ENCODE peak calls at places on chromosomes 6 and 20, in eight cellular contexts. T is Panc1, Q is HepG2, K is HCT116, S is H1, N is transverse colon, Y is prostate gland, W is breast epithelium. O is an unnamed sample.

GRCh38 chr20:63846128-63846771 is 15.0 kb upstream of the ABHD16B start:
- DNase-seq in W (no peak), Q (peak; percentile 75), T (no peak), K (no peak), S (no peak), Y (no peak), N (no peak), O (no peak)

GRCh38 chr6:144149894-144150672 is at the start of gene STX11:
- DNase-seq in Y (peak; percentile 21), N (peak; percentile 76), Q (no peak), S (peak; percentile 10), W (peak; percentile 54), T (peak; percentile 38), K (no peak), O (peak; percentile 96)

GRCh38 chr6:46251583-46252339 is 81.0 kb upstream of the ENPP5 start:
- DNase-seq in S (no peak), K (no peak), N (no peak), W (no peak), Q (no peak), T (no peak), Y (no peak), O (no peak)

GRCh38 chr6:167713088-167713475 is 113.6 kb upstream of the AFDN start:
- DNase-seq in K (no peak), N (no peak), Y (no peak), S (no peak), T (no peak), W (no peak), Q (no peak), O (no peak)

GRCh38 chr6:111764238-111765182 is 108.7 kb downstream of the FYN start:
- DNase-seq in Y (no peak), N (peak; percentile 49), K (no peak), S (no peak), Q (no peak), T (no peak), W (no peak), O (peak; percentile 35)

GRCh38 chr6:25665455-25665854 is 13.4 kb downstream of the SCGN start:
- DNase-seq in W (no peak), K (no peak), Q (no peak), T (no peak), S (no peak), N (no peak), Y (no peak), O (no peak)

GRCh38 chr6:1729133-1729751 is 119.5 kb downstream of the FOXC1 start:
- DNase-seq in Y (peak; percentile 49), S (no peak), K (no peak), W (no peak), N (no peak), T (no peak), Q (no peak), O (no peak)

GRCh38 chr6:14711056-14711703 is 534.7 kb upstream of the JARID2 start:
- DNase-seq in K (no peak), S (no peak), Y (no peak), T (no peak), Q (peak; percentile 28), W (no peak), N (peak; percentile 49), O (peak; percentile 74)

GRCh38 chr6:70884074-70884983 is 72.5 kb downstream of the B3GAT2 start:
- DNase-seq in N (peak; percentile 52), Q (peak; percentile 59), Y (peak; percentile 54), T (peak; percentile 32), S (peak; percentile 29), W (no peak), K (peak; percentile 32), O (peak; percentile 41)

GRCh38 chr6:100509101-100509500 is 44.4 kb upstream of the SIM1 start:
- DNase-seq in W (no peak), N (no peak), K (no peak), Y (no peak), Q (no peak), S (no peak), T (no peak), O (no peak)

GRCh38 chr6:130776287-130776925 is 50.8 kb upstream of the SMLR1 start:
- DNase-seq in Q (no peak), T (no peak), K (no peak), W (no peak), S (no peak), Y (no peak), N (no peak), O (no peak)

GRCh38 chr20:33465536-33466302 is 22.2 kb upstream of the SNTA1 start:
- DNase-seq in K (no peak), Y (no peak), Q (peak; percentile 78), N (no peak), T (no peak), S (no peak), W (no peak), O (no peak)

GRCh38 chr6:111784423-111784822 is 88.8 kb downstream of the FYN start:
- DNase-seq in S (no peak), W (no peak), Q (no peak), Y (no peak), T (no peak), K (no peak), N (no peak), O (no peak)

GRCh38 chr6:85997206-85997605 is 354.5 kb upstream of the SYNCRIP start:
- DNase-seq in W (no peak), Y (no peak), K (no peak), Q (no peak), N (no peak), T (no peak), S (no peak), O (no peak)

GRCh38 chr20:57501461-57502330 is 23.2 kb downstream of the CTCFL start:
- DNase-seq in K (no peak), Q (no peak), S (no peak), T (no peak), Y (no peak), W (no peak), N (no peak), O (no peak)

GRCh38 chr6:29651413-29652197 is 5.3 kb upstream of the MOG start:
- DNase-seq in W (no peak), T (no peak), N (no peak), Q (peak; percentile 56), K (peak; percentile 38), Y (no peak), S (no peak), O (no peak)

GRCh38 chr20:15196580-15197255 is 859.3 kb upstream of the FLRT3 start:
- DNase-seq in Q (no peak), K (no peak), T (no peak), S (no peak), W (no peak), N (no peak), Y (no peak), O (no peak)

GRCh38 chr6:6834356-6835342 is 246.1 kb downstream of the LY86 start:
- DNase-seq in K (no peak), W (no peak), N (no peak), S (no peak), Q (no peak), T (no peak), Y (no peak), O (no peak)

GRCh38 chr6:30394139-30394538 is 49.2 kb downstream of the RPP21 start:
- DNase-seq in W (no peak), Q (no peak), Y (no peak), T (no peak), K (no peak), N (peak; percentile 44), S (no peak), O (no peak)

DNA sequence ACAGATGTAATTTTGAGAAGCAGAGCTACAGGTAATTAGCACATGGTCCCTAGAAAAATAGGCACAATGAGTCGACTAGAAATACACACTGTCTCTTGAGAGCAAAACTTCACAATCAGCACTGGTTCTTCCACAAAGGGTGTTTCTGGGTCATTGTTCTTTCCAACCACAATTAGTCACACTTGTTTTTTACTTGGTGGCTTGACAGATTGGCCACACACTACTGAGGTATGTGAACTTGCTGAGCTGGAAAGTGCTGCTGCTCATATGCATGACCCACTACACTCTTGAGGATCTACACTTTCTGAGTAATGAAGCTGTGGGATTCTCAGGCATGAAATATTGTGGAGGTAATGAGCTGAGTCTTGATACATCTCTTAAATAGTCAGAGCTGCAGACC is 347.7 kb downstream of the BCKDHB start:
- DNase-seq in N (no peak), S (no peak), Q (no peak), K (peak; percentile 37), T (no peak), Y (no peak), W (no peak), O (no peak)
- TF ChIP-seq POLR2AphosphoS5 in N (no peak), S (no peak), Q (no peak), K (no peak), T (no peak), Y (no peak), W (no peak), O (no peak)

GRCh38 chr20:41287327-41287726 is 30.2 kb downstream of the ZHX3 start:
- DNase-seq in T (no peak), W (no peak), Y (no peak), K (no peak), N (no peak), S (no peak), Q (no peak), O (no peak)
- TF ChIP-seq CTCF in T (no peak), W (no peak), Y (no peak), K (no peak), N (no peak), S (no peak), Q (no peak), O (no peak)

GRCh38 chr6:8739454-8739853 is 304.1 kb upstream of the SLC35B3 start:
- DNase-seq in W (no peak), T (no peak), N (no peak), S (no peak), Y (no peak), K (no peak), Q (no peak), O (no peak)

GRCh38 chr6:8738951-8739350 is 303.6 kb upstream of the SLC35B3 start:
- DNase-seq in N (no peak), Q (no peak), Y (no peak), T (no peak), S (no peak), K (no peak), W (no peak), O (no peak)

GRCh38 chr6:8743146-8743745 is 307.9 kb upstream of the SLC35B3 start:
- DNase-seq in Y (no peak), S (no peak), K (peak; percentile 8), N (no peak), Q (peak; percentile 3), T (peak; percentile 13), W (no peak), O (no peak)
- TF ChIP-seq POLR2AphosphoS5 in Y (no peak), S (no peak), K (no peak), N (no peak), Q (no peak), T (no peak), W (no peak), O (no peak)

DNA sequence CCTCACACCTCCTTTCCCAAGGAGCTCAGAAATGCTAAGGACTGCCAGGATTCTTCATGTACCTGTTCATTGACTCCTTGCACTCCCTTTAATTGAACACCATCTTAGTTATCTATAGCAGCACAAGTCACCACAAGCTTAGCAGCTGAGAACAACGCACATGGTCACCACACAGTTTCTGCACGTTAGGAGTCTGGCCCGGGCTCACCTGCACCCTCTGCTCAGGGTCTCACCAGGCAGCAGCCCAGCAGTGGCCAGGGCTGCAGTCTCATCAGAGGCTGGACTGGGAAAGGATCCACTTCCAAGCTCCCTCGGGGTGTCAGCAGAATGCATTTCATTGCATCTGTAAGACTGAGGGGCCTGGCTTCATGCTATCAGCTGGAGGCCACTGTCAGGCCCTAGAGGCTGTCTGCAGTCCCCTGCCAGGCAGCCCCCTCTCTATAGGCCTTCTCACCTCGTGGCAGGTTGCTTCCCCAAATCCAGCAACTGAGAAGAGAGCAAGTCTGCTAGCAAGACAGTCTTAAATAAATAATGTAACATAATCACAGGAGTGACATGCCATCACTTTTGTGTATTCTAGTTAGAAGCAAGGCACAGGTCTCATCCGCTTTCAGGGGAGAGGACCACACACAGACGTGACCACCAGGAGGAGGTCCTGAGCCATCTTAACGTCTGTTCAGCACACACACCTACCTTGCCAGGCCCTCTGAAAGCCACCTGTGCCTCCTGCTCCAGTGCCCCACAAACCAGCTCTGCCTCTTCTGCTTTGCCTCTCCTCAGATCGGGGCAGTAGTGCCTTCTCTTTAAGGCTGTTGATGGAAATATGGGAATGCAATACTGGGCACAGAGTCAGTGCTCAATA is 165.2 kb upstream of the CST7 start:
- DNase-seq in T (no peak), S (no peak), N (peak; percentile 38), K (no peak), W (no peak), Y (no peak), Q (peak; percentile 36), O (no peak)
- TF ChIP-seq CTCF in T (no peak), S (peak; percentile 78), N (no peak), K (peak; percentile 17), W (no peak), Y (no peak), Q (peak; percentile 60), O (no peak)